ENCODE peak calls at places on chromosome 5, in four cellular contexts. Q is endothelial cell, A is T-helper 17 cell, O is kidney. E is an unnamed sample.

GRCh38 chr5:142601432-142601831 is 84.5 kb downstream of the FGF1 start:
- DNase-seq in Q (no peak), A (no peak), O (no peak), E (no peak)

GRCh38 chr5:177469750-177470525 is 3.5 kb downstream of the DBN1 start:
- DNase-seq in Q (no peak), A (no peak), O (no peak), E (no peak)

GRCh38 chr5:96780626-96781025 is 27.1 kb downstream of the ERAP1 start:
- DNase-seq in Q (no peak), A (no peak), O (no peak), E (no peak)

GRCh38 chr5:72659726-72660125 is 152.5 kb upstream of the ZNF366 start:
- DNase-seq in Q (no peak), A (no peak), O (no peak), E (no peak)

GRCh38 chr5:172786736-172787462 is 15.9 kb upstream of the DUSP1 start:
- DNase-seq in Q (no peak), A (no peak), O (no peak), E (no peak)

GRCh38 chr5:135240781-135241360 is 158.2 kb downstream of the MACROH2A1 start:
- DNase-seq in Q (no peak), A (no peak), O (no peak), E (no peak)

GRCh38 chr5:130964238-130965192 is 200.5 kb downstream of the HINT1 start:
- DNase-seq in Q (no peak), A (no peak), O (no peak), E (no peak)

GRCh38 chr5:2802693-2803365 is 51.4 kb upstream of the IRX2 start:
- DNase-seq in Q (no peak), A (no peak), O (no peak), E (no peak)

GRCh38 chr5:40416098-40416497 is 263.6 kb upstream of the PTGER4 start:
- DNase-seq in Q (no peak), A (no peak), O (no peak), E (no peak)

GRCh38 chr5:138720840-138721239 is 32.4 kb upstream of the CTNNA1 start:
- DNase-seq in Q (no peak), A (no peak), O (no peak), E (no peak)

GRCh38 chr5:78243639-78244038 is 50.9 kb downstream of the AP3B1 start:
- DNase-seq in Q (no peak), A (no peak), O (no peak), E (no peak)

GRCh38 chr5:93364386-93364785 is 216.6 kb downstream of the NR2F1-AS1 start:
- DNase-seq in Q (no peak), A (no peak), O (no peak), E (no peak)

GRCh38 chr5:17000296-17000939 is 64.3 kb upstream of the MYO10 start:
- DNase-seq in Q (no peak), A (no peak), O (no peak), E (no peak)

GRCh38 chr5:16580382-16580781 is 36.4 kb downstream of the RETREG1 start:
- DNase-seq in Q (no peak), A (no peak), O (no peak), E (no peak)

GRCh38 chr5:116527587-116527986 is 47.0 kb downstream of the SEMA6A start:
- DNase-seq in Q (no peak), A (no peak), O (no peak), E (no peak)

GRCh38 chr5:35644543-35644942 is 26.9 kb downstream of the SPEF2 start:
- DNase-seq in Q (no peak), A (no peak), O (no peak), E (no peak)

GRCh38 chr5:162485666-162486292 is 418.2 kb downstream of the GABRG2 start:
- DNase-seq in Q (no peak), A (no peak), O (no peak), E (no peak)

GRCh38 chr5:119417891-119418781 is 34.2 kb upstream of the HSD17B4 start:
- DNase-seq in Q (no peak), A (no peak), O (no peak), E (no peak)

GRCh38 chr5:176533390-176533789 is 3.8 kb downstream of the RNF44 start:
- DNase-seq in Q (no peak), A (no peak), O (peak), E (no peak)

GRCh38 chr5:132334812-132335211 is 34.7 kb upstream of the SLC22A5 start:
- DNase-seq in Q (no peak), A (no peak), O (no peak), E (no peak)

GRCh38 chr5:113371788-113372196 is 63.0 kb downstream of the TSSK1B start:
- DNase-seq in Q (no peak), A (no peak), O (no peak), E (no peak)

GRCh38 chr5:1130218-1130946 is 18.5 kb upstream of the SLC12A7 start:
- DNase-seq in Q (no peak), A (no peak), O (peak), E (peak)